ENCODE peak calls at places on chromosomes 7 and 10, in four cellular contexts. H, Z, A and V are unnamed samples.
A peak's percentile ranks its signal among the peaks of the same experiment; 100 is the strongest.

GRCh38 chr7:584122-584465 is 64.4 kb upstream of the PDGFA start:
- DNase-seq in H (no peak), Z (no peak), A (no peak), V (no peak)

GRCh38 chr10:33334839-33335549 is 527 bp upstream of the NRP1 start:
- DNase-seq in H (peak; percentile 74), Z (peak; percentile 91), A (no peak), V (peak; percentile 75)

GRCh38 chr10:132406181-132406580 is 9.2 kb downstream of the PWWP2B start:
- DNase-seq in H (no peak), Z (no peak), A (no peak), V (no peak)

GRCh38 chr7:31735991-31736982 is 49.3 kb downstream of the PPP1R17 start:
- DNase-seq in H (peak; percentile 11), Z (peak; percentile 4), A (peak; percentile 30), V (peak; percentile 76)

GRCh38 chr7:37432240-37432917 is 16.3 kb downstream of the ELMO1 start:
- DNase-seq in H (no peak), Z (no peak), A (no peak), V (no peak)

GRCh38 chr7:16644987-16645592 is 464 bp downstream of the ANKMY2 start:
- DNase-seq in H (no peak), Z (no peak), A (peak; percentile 24), V (no peak)

GRCh38 chr7:42233166-42233565 is 3.8 kb downstream of the GLI3 start:
- DNase-seq in H (no peak), Z (no peak), A (no peak), V (no peak)

GRCh38 chr7:6446977-6447588 is 671 bp downstream of the DAGLB start:
- DNase-seq in H (no peak), Z (peak; percentile 62), A (peak; percentile 73), V (peak; percentile 89)

GRCh38 chr7:157541295-157541608 is 204.4 kb downstream of the DNAJB6 start:
- DNase-seq in H (no peak), Z (no peak), A (no peak), V (no peak)

GRCh38 chr7:150939052-150939810 is 38.9 kb downstream of the KCNH2 start:
- DNase-seq in H (no peak), Z (no peak), A (no peak), V (no peak)

GRCh38 chr7:29858080-29858951 is 52.0 kb downstream of the WIPF3 start:
- DNase-seq in H (no peak), Z (no peak), A (no peak), V (no peak)

GRCh38 chr7:130071701-130072622 is 1.6 kb downstream of the KLHDC10 start:
- DNase-seq in H (peak; percentile 80), Z (peak; percentile 65), A (peak; percentile 87), V (no peak)

GRCh38 chr7:157943561-157943960 is 606.8 kb downstream of the DNAJB6 start:
- DNase-seq in H (no peak), Z (no peak), A (no peak), V (no peak)

GRCh38 chr10:75959209-75959608 is 527.8 kb downstream of the LRMDA start:
- DNase-seq in H (peak; percentile 37), Z (peak; percentile 55), A (no peak), V (no peak)

GRCh38 chr7:2482725-2483451 is 6.7 kb upstream of the GRIFIN start:
- DNase-seq in H (no peak), Z (no peak), A (no peak), V (no peak)

GRCh38 chr10:71087622-71088021 is 124.7 kb upstream of the UNC5B start:
- DNase-seq in H (no peak), Z (no peak), A (no peak), V (no peak)

GRCh38 chr7:7568553-7568952 is 1.9 kb downstream of the MIOS start:
- DNase-seq in H (no peak), Z (no peak), A (peak; percentile 15), V (no peak)

GRCh38 chr7:97174308-97174707 is 56.8 kb downstream of the SDHAF3 start:
- DNase-seq in H (no peak), Z (no peak), A (no peak), V (no peak)

GRCh38 chr7:30116771-30117170 is 18.0 kb upstream of the MTURN start:
- DNase-seq in H (no peak), Z (no peak), A (no peak), V (peak; percentile 71)

GRCh38 chr10:97384641-97385040 is 16.5 kb downstream of the RRP12 start:
- DNase-seq in H (no peak), Z (no peak), A (no peak), V (no peak)

GRCh38 chr10:3148041-3148440 is 24.5 kb downstream of the PITRM1 start:
- DNase-seq in H (no peak), Z (no peak), A (no peak), V (no peak)

GRCh38 chr10:4825868-4826787 is at the start of gene AKR1E2:
- DNase-seq in H (peak; percentile 51), Z (peak; percentile 60), A (no peak), V (peak; percentile 93)

GRCh38 chr7:107387573-107388219 is 82.2 kb upstream of the GPR22 start:
- DNase-seq in H (peak; percentile 59), Z (peak; percentile 76), A (no peak), V (no peak)

GRCh38 chr10:79981673-79982485 is 33.0 kb upstream of the SFTPD start:
- DNase-seq in H (no peak), Z (no peak), A (no peak), V (no peak)

GRCh38 chr10:7998831-7999230 is 55.7 kb upstream of the GATA3 start:
- DNase-seq in H (no peak), Z (no peak), A (no peak), V (no peak)

GRCh38 chr7:126696639-126697038 is 556.1 kb downstream of the GRM8 start:
- DNase-seq in H (no peak), Z (no peak), A (no peak), V (no peak)

GRCh38 chr10:111231779-111232178 is 154.9 kb downstream of the ADRA2A start:
- DNase-seq in H (no peak), Z (no peak), A (no peak), V (no peak)

GRCh38 chr10:75542902-75543301 is 111.5 kb downstream of the LRMDA start:
- DNase-seq in H (no peak), Z (peak; percentile 64), A (no peak), V (no peak)

GRCh38 chr7:107233174-107233573 is 64.4 kb downstream of the HBP1 start:
- DNase-seq in H (no peak), Z (no peak), A (no peak), V (no peak)

GRCh38 chr7:151310578-151310977 is 31.0 kb upstream of the NUB1 start:
- DNase-seq in H (no peak), Z (no peak), A (peak; percentile 36), V (no peak)

GRCh38 chr10:81873932-81874816 is 820 bp upstream of the NRG3 start:
- DNase-seq in H (no peak), Z (no peak), A (no peak), V (no peak)
- H3K4me3 ChIP-seq in H (no peak overlapping the region), Z (no peak overlapping the region), A (no peak overlapping the region), V (peak overlapping the region; percentile 45)

DNA sequence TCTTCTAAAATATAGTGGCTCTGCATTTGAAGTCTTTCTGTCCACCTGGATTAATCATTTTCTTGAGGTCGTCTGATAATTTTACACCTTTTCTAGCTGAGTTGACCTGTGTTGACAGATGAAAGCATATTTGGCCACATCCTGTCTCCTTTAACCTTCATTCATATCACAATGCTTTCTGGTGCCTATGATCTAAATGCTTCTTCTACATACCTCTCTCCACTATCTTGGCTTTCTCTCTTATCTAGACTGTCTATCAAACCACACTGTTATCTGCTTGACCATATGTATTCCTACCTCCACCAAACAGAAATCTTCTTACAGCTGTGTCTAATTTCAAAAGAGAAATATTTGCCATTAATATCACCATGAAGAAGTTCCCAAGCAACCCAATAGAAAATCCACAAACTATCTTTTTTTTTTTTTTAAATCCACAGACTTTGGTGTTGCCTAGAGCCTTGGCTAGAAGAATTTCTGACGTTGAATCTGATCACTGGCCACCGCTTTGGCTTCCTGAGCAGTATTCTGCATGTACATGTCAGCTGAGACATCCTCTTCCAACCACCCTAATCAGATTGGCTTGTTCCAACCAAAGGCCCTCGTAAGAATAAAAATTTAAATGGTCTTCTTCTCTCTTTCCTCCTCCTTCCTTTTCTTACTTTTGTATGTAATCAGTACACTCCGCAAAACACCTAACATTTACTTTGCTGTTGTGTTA is 66.3 kb upstream of the SP4 start:
- DNase-seq in H (no peak), Z (no peak), A (no peak), V (no peak)
- H3K4me3 ChIP-seq in H (no peak overlapping the region), Z (no peak overlapping the region), A (no peak overlapping the region), V (no peak overlapping the region)

GRCh38 chr7:134988161-134988560 is 1.9 kb downstream of the AGBL3 start:
- DNase-seq in H (no peak), Z (no peak), A (no peak), V (no peak)
- H3K4me3 ChIP-seq in H (no peak overlapping the region), Z (no peak overlapping the region), A (peak overlapping the region; percentile 95), V (no peak overlapping the region)

GRCh38 chr7:26151650-26151952 is 397 bp upstream of the NFE2L3 start:
- DNase-seq in H (no peak), Z (no peak), A (no peak), V (no peak)
- H3K4me3 ChIP-seq in H (peak overlapping the region; percentile 61), Z (peak overlapping the region; percentile 56), A (peak overlapping the region; percentile 73), V (peak overlapping the region; percentile 43)

GRCh38 chr7:36389371-36390198 is at the start of gene ANLN:
- DNase-seq in H (peak; percentile 79), Z (peak; percentile 87), A (peak; percentile 92), V (peak; percentile 94)

GRCh38 chr7:36393826-36394225 is 4.2 kb downstream of the ANLN start:
- DNase-seq in H (no peak), Z (no peak), A (peak; percentile 15), V (no peak)

GRCh38 chr7:36388423-36388822 is 1.2 kb upstream of the ANLN start:
- DNase-seq in H (no peak), Z (no peak), A (no peak), V (no peak)

GRCh38 chr7:36390199-36391090 is 783 bp downstream of the ANLN start:
- DNase-seq in H (peak; percentile 61), Z (peak; percentile 71), A (peak; percentile 63), V (peak; percentile 67)

GRCh38 chr7:36391436-36392198 is 2.0 kb downstream of the ANLN start:
- DNase-seq in H (no peak), Z (no peak), A (peak; percentile 40), V (no peak)
- H3K4me3 ChIP-seq in H (peak overlapping the region; percentile 86), Z (peak overlapping the region; percentile 96), A (peak overlapping the region; percentile 85), V (no peak overlapping the region)